ENCODE peak calls at places on chromosomes 16 and 17, in eight cellular contexts. O is mucosa of descending colon; H is IMR-90; I is activated T-cell treated with anti-CD3 and anti-CD28 coated beads, Interleukin-2, amount 50 U/mL, for 48 hours; F is C1 segment of cervical spinal cord; G is T-helper 17 cell; V is ELR; W is SHP77. Y is an unnamed sample.

GRCh38 chr16:66590322-66590721 is 11.1 kb downstream of the CMTM2 start:
- DNase-seq in O (no peak), H (no peak), I (no peak), F (no peak), G (no peak), V (no peak), W (no peak), Y (no peak)

GRCh38 chr17:54882950-54883349 is 17.7 kb upstream of the TOM1L1 start:
- DNase-seq in O (no peak), H (no peak), I (no peak), F (no peak), G (no peak), V (no peak), W (no peak), Y (no peak)

GRCh38 chr16:51683882-51684281 is 532.8 kb upstream of the SALL1 start:
- DNase-seq in O (no peak), H (no peak), I (no peak), F (no peak), G (no peak), V (no peak), W (no peak), Y (no peak)

GRCh38 chr17:34391241-34391640 is 28.2 kb upstream of the CCL1 start:
- DNase-seq in O (no peak), H (no peak), I (no peak), F (no peak), G (no peak), V (no peak), W (no peak), Y (no peak)

GRCh38 chr16:31351937-31352315 is 3.0 kb upstream of the ITGAX start:
- DNase-seq in O (no peak), H (no peak), I (peak), F (no peak), G (no peak), V (peak), W (no peak), Y (peak)

GRCh38 chr16:12300490-12300889 is 324.0 kb downstream of the SNX29 start:
- DNase-seq in O (no peak), H (no peak), I (no peak), F (no peak), G (no peak), V (no peak), W (no peak), Y (no peak)

GRCh38 chr17:82963104-82963950 is 116.1 kb upstream of the METRNL start:
- DNase-seq in O (peak), H (peak), I (peak), F (peak), G (no peak), V (peak), W (no peak), Y (peak)

GRCh38 chr17:7774037-7774659 is 56.6 kb downstream of the DNAH2 start:
- DNase-seq in O (no peak), H (peak), I (no peak), F (no peak), G (no peak), V (peak), W (no peak), Y (peak)

GRCh38 chr17:32274101-32274500 is 8.5 kb downstream of the RHBDL3 start:
- DNase-seq in O (no peak), H (no peak), I (no peak), F (no peak), G (no peak), V (no peak), W (no peak), Y (no peak)

Y was measured in M059J.